ENCODE peak calls at places on chromosomes 13 and 19, in seven cellular contexts. W is RKO; P is MG63; T is GM04504; Q is psoas muscle; F is activated T-cell treated with anti-CD3 and anti-CD28 coated beads, Interleukin-2, amount 50 U/mL, for 48 hours; C is cardiac fibroblast. H is an unnamed sample.

GRCh38 chr19:45256836-45257235 is 5.8 kb downstream of the MARK4 start:
- DNase-seq in P (no peak), W (no peak), Q (no peak), F (no peak), C (no peak), T (no peak), H (no peak)

GRCh38 chr13:109608032-109608431 is 178.4 kb downstream of the IRS2 start:
- DNase-seq in W (no peak), P (no peak), C (no peak), F (no peak), T (no peak), Q (no peak), H (no peak)

GRCh38 chr19:31639306-31639705 is 290.1 kb upstream of the TSHZ3 start:
- DNase-seq in F (no peak), T (no peak), C (no peak), Q (no peak), P (peak), W (peak), H (no peak)

GRCh38 chr19:18650468-18651001 is 13.7 kb downstream of the KLHL26 start:
- DNase-seq in C (peak), W (no peak), Q (peak), T (no peak), P (peak), F (no peak), H (peak)

GRCh38 chr13:91245283-91245682 is 102.2 kb upstream of the MIR17HG start:
- DNase-seq in F (no peak), Q (no peak), P (no peak), W (no peak), T (no peak), C (no peak), H (no peak)

GRCh38 chr13:84607614-84608013 is 725.3 kb upstream of the SLITRK1 start:
- DNase-seq in P (peak), T (peak), F (no peak), Q (no peak), C (peak), W (peak), H (no peak)

GRCh38 chr19:13723206-13723605 is 41.1 kb upstream of the MRI1 start:
- DNase-seq in T (no peak), P (no peak), Q (no peak), C (peak), W (no peak), F (no peak), H (no peak)

GRCh38 chr13:29846475-29847256 is 3.8 kb downstream of the UBL3 start:
- DNase-seq in T (no peak), P (no peak), Q (no peak), W (no peak), F (no peak), C (peak), H (no peak)

GRCh38 chr13:112106467-112107141 is 39.7 kb downstream of the SOX1 start:
- DNase-seq in T (no peak), F (no peak), Q (no peak), P (no peak), W (no peak), C (no peak), H (peak)

GRCh38 chr19:7926021-7926726 is at the start of gene CTXN1:
- DNase-seq in W (peak), F (peak), Q (peak), C (peak), T (no peak), P (peak), H (no peak)